ENCODE peak calls at places on chromosome 3, in ten cellular contexts. I is GM12865; K is tibial nerve; X is aorta; C is dorsolateral prefrontal cortex; R is naive thymus-derived CD8-positive, alpha-beta T cell; M is stimulated activated CD8-positive, alpha-beta memory T cell treated with anti-CD3 and anti-CD28 coated beads, Interleukin-7, amount 100 ng/mL, for 1 hour; O is tibial artery; Y is activated gamma-delta T cell treated with Interleukin-2 at 50 U/mL for 16 hours; F is effector CD4-positive, alpha-beta T cell. N is an unnamed sample.

GRCh38 chr3:41716391-41716910 is 245.5 kb downstream of the ULK4 start:
- DNase-seq in I (no peak), K (no peak), X (no peak), C (no peak), R (no peak), M (no peak), O (no peak), Y (no peak), F (no peak), N (no peak)

GRCh38 chr3:100040846-100041245 is 73.5 kb downstream of the FILIP1L start:
- DNase-seq in I (no peak), K (no peak), X (no peak), C (no peak), R (no peak), M (no peak), O (no peak), Y (no peak), F (no peak), N (no peak)

GRCh38 chr3:61927332-61927731 is 366.0 kb downstream of the PTPRG start:
- DNase-seq in I (no peak), K (no peak), X (peak; percentile 87), C (no peak), R (no peak), M (no peak), O (peak; percentile 73), Y (no peak), F (no peak), N (no peak)

GRCh38 chr3:179416681-179417080 is 34.6 kb downstream of the GNB4 start:
- DNase-seq in I (no peak), K (no peak), X (no peak), C (no peak), R (no peak), M (no peak), O (no peak), Y (no peak), F (no peak), N (no peak)

GRCh38 chr3:99637381-99638111 is 848 bp upstream of the COL8A1 start:
- DNase-seq in I (no peak), K (no peak), X (peak; percentile 79), C (no peak), R (no peak), M (no peak), O (peak; percentile 45), Y (no peak), F (no peak), N (peak; percentile 71)

GRCh38 chr3:155076888-155077287 is 3.2 kb upstream of the MME start:
- DNase-seq in I (no peak), K (no peak), X (no peak), C (no peak), R (no peak), M (no peak), O (no peak), Y (no peak), F (no peak), N (no peak)

GRCh38 chr3:8730641-8731040 is 3.0 kb upstream of the CAV3 start:
- DNase-seq in I (no peak), K (no peak), X (peak; percentile 9), C (no peak), R (no peak), M (no peak), O (no peak), Y (no peak), F (no peak), N (no peak)

GRCh38 chr3:56969851-56970250 is 90.6 kb upstream of the SPATA12 start:
- DNase-seq in I (no peak), K (no peak), X (no peak), C (no peak), R (no peak), M (no peak), O (no peak), Y (no peak), F (no peak), N (no peak)

GRCh38 chr3:4337147-4337546 is 34.0 kb downstream of the SETMAR start:
- DNase-seq in I (no peak), K (no peak), X (no peak), C (no peak), R (no peak), M (no peak), O (no peak), Y (no peak), F (no peak), N (no peak)

GRCh38 chr3:148309390-148310035 is 388.2 kb upstream of the AGTR1 start:
- DNase-seq in I (peak; percentile 58), K (no peak), X (no peak), C (no peak), R (no peak), M (no peak), O (peak; percentile 22), Y (no peak), F (no peak), N (peak; percentile 20)

GRCh38 chr3:12948371-12948770 is 107.0 kb upstream of the RPL32 start:
- DNase-seq in I (no peak), K (no peak), X (no peak), C (no peak), R (no peak), M (no peak), O (no peak), Y (no peak), F (no peak), N (no peak)

GRCh38 chr3:71589132-71589531 is 5.6 kb upstream of the FOXP1 start:
- DNase-seq in I (no peak), K (no peak), X (no peak), C (no peak), R (no peak), M (no peak), O (no peak), Y (no peak), F (no peak), N (no peak)

GRCh38 chr3:49120096-49120437 is 556 bp downstream of the USP19 start:
- DNase-seq in I (peak; percentile 26), K (no peak), X (no peak), C (no peak), R (no peak), M (no peak), O (no peak), Y (no peak), F (no peak), N (no peak)

GRCh38 chr3:156290917-156291268 is 170.5 kb downstream of the KCNAB1 start:
- DNase-seq in I (no peak), K (no peak), X (no peak), C (no peak), R (no peak), M (no peak), O (no peak), Y (no peak), F (no peak), N (no peak)

GRCh38 chr3:37392957-37393356 is 218.6 kb upstream of the LRRFIP2 start:
- DNase-seq in I (peak; percentile 6), K (no peak), X (no peak), C (no peak), R (no peak), M (no peak), O (no peak), Y (no peak), F (no peak), N (no peak)

GRCh38 chr3:52356126-52356525 is 40.0 kb downstream of the DNAH1 start:
- DNase-seq in I (no peak), K (no peak), X (peak; percentile 27), C (no peak), R (no peak), M (no peak), O (no peak), Y (no peak), F (no peak), N (no peak)

N was measured in retina.